ENCODE peak calls at places on chromosomes 1 and 21, in nine cellular contexts. One of them, this sample, is unnamed.

GRCh38 chr1:161382214-161383019 is 14.7 kb upstream of the CFAP126 start:
- DNase-seq in choroid plexus epithelial cell: peak
- DNase-seq in HFFc6: peak
- DNase-seq in H7: peak
- DNase-seq in left colon: no peak
- DNase-seq in EH: peak
- DNase-seq in AG04450: no peak
- DNase-seq in stimulated activated CD4-positive, alpha-beta T cell treated with anti-CD3 and anti-CD28 coated beads, Interleukin-4, amount 100 ng/mL, for 24 hours: no peak
- DNase-seq in GM06990: no peak
- DNase-seq in this sample: peak

GRCh38 chr1:206850401-206850800 is 15.0 kb upstream of the IL20 start:
- DNase-seq in H7: no peak
- DNase-seq in choroid plexus epithelial cell: no peak
- DNase-seq in GM06990: no peak
- DNase-seq in AG04450: no peak
- DNase-seq in HFFc6: no peak
- DNase-seq in left colon: no peak
- DNase-seq in stimulated activated CD4-positive, alpha-beta T cell treated with anti-CD3 and anti-CD28 coated beads, Interleukin-4, amount 100 ng/mL, for 24 hours: no peak
- DNase-seq in EH: peak
- DNase-seq in this sample: no peak

GRCh38 chr1:179101566-179101965 is 19.7 kb downstream of the TOR3A start:
- DNase-seq in choroid plexus epithelial cell: no peak
- DNase-seq in H7: no peak
- DNase-seq in GM06990: no peak
- DNase-seq in HFFc6: no peak
- DNase-seq in AG04450: no peak
- DNase-seq in stimulated activated CD4-positive, alpha-beta T cell treated with anti-CD3 and anti-CD28 coated beads, Interleukin-4, amount 100 ng/mL, for 24 hours: no peak
- DNase-seq in left colon: no peak
- DNase-seq in EH: no peak
- DNase-seq in this sample: no peak

GRCh38 chr1:179034720-179035119 is 9.0 kb downstream of the FAM20B start:
- DNase-seq in choroid plexus epithelial cell: peak
- DNase-seq in HFFc6: peak
- DNase-seq in stimulated activated CD4-positive, alpha-beta T cell treated with anti-CD3 and anti-CD28 coated beads, Interleukin-4, amount 100 ng/mL, for 24 hours: no peak
- DNase-seq in left colon: no peak
- DNase-seq in H7: no peak
- DNase-seq in EH: peak
- DNase-seq in GM06990: peak
- DNase-seq in AG04450: peak
- DNase-seq in this sample: peak

GRCh38 chr21:34595457-34595856 is 19.5 kb downstream of the RCAN1 start:
- DNase-seq in GM06990: no peak
- DNase-seq in left colon: no peak
- DNase-seq in AG04450: no peak
- DNase-seq in EH: no peak
- DNase-seq in choroid plexus epithelial cell: peak
- DNase-seq in HFFc6: no peak
- DNase-seq in stimulated activated CD4-positive, alpha-beta T cell treated with anti-CD3 and anti-CD28 coated beads, Interleukin-4, amount 100 ng/mL, for 24 hours: no peak
- DNase-seq in H7: no peak
- DNase-seq in this sample: no peak

GRCh38 chr1:112461200-112461871 is 47.4 kb upstream of the WNT2B start:
- DNase-seq in choroid plexus epithelial cell: peak
- DNase-seq in HFFc6: no peak
- DNase-seq in AG04450: no peak
- DNase-seq in left colon: no peak
- DNase-seq in H7: peak
- DNase-seq in stimulated activated CD4-positive, alpha-beta T cell treated with anti-CD3 and anti-CD28 coated beads, Interleukin-4, amount 100 ng/mL, for 24 hours: no peak
- DNase-seq in GM06990: no peak
- DNase-seq in EH: no peak
- DNase-seq in this sample: no peak

GRCh38 chr1:229298420-229298819 is 27.5 kb downstream of the RAB4A start:
- DNase-seq in choroid plexus epithelial cell: no peak
- DNase-seq in AG04450: no peak
- DNase-seq in left colon: no peak
- DNase-seq in GM06990: no peak
- DNase-seq in HFFc6: no peak
- DNase-seq in stimulated activated CD4-positive, alpha-beta T cell treated with anti-CD3 and anti-CD28 coated beads, Interleukin-4, amount 100 ng/mL, for 24 hours: no peak
- DNase-seq in H7: no peak
- DNase-seq in EH: no peak
- DNase-seq in this sample: no peak

GRCh38 chr1:48916121-48917069 is 139.7 kb upstream of the BEND5 start:
- DNase-seq in H7: peak
- DNase-seq in HFFc6: no peak
- DNase-seq in choroid plexus epithelial cell: peak
- DNase-seq in GM06990: no peak
- DNase-seq in EH: peak
- DNase-seq in left colon: no peak
- DNase-seq in stimulated activated CD4-positive, alpha-beta T cell treated with anti-CD3 and anti-CD28 coated beads, Interleukin-4, amount 100 ng/mL, for 24 hours: no peak
- DNase-seq in AG04450: no peak
- DNase-seq in this sample: peak

GRCh38 chr1:162285149-162285561 is 91.5 kb downstream of the SPATA46 start:
- DNase-seq in EH: no peak
- DNase-seq in stimulated activated CD4-positive, alpha-beta T cell treated with anti-CD3 and anti-CD28 coated beads, Interleukin-4, amount 100 ng/mL, for 24 hours: no peak
- DNase-seq in AG04450: no peak
- DNase-seq in choroid plexus epithelial cell: peak
- DNase-seq in HFFc6: no peak
- DNase-seq in left colon: peak
- DNase-seq in GM06990: no peak
- DNase-seq in H7: no peak
- DNase-seq in this sample: peak

GRCh38 chr1:233904979-233905415 is 521 bp downstream of the SLC35F3 start:
- DNase-seq in stimulated activated CD4-positive, alpha-beta T cell treated with anti-CD3 and anti-CD28 coated beads, Interleukin-4, amount 100 ng/mL, for 24 hours: no peak
- DNase-seq in choroid plexus epithelial cell: no peak
- DNase-seq in H7: peak
- DNase-seq in AG04450: no peak
- DNase-seq in EH: peak
- DNase-seq in left colon: no peak
- DNase-seq in GM06990: peak
- DNase-seq in HFFc6: no peak
- DNase-seq in this sample: peak

GRCh38 chr1:201896951-201897391 is 8.3 kb downstream of the SHISA4 start:
- DNase-seq in H7: no peak
- DNase-seq in stimulated activated CD4-positive, alpha-beta T cell treated with anti-CD3 and anti-CD28 coated beads, Interleukin-4, amount 100 ng/mL, for 24 hours: no peak
- DNase-seq in EH: peak
- DNase-seq in HFFc6: peak
- DNase-seq in GM06990: no peak
- DNase-seq in left colon: peak
- DNase-seq in AG04450: no peak
- DNase-seq in choroid plexus epithelial cell: no peak
- DNase-seq in this sample: peak

GRCh38 chr1:227895828-227896685 is 51.7 kb downstream of the WNT9A start:
- DNase-seq in HFFc6: no peak
- DNase-seq in GM06990: no peak
- DNase-seq in EH: peak
- DNase-seq in left colon: peak
- DNase-seq in choroid plexus epithelial cell: no peak
- DNase-seq in AG04450: no peak
- DNase-seq in stimulated activated CD4-positive, alpha-beta T cell treated with anti-CD3 and anti-CD28 coated beads, Interleukin-4, amount 100 ng/mL, for 24 hours: peak
- DNase-seq in H7: peak
- DNase-seq in this sample: peak

GRCh38 chr1:211259596-211260126 is 495 bp downstream of the RCOR3 start:
- DNase-seq in H7: peak
- DNase-seq in EH: no peak
- DNase-seq in GM06990: no peak
- DNase-seq in stimulated activated CD4-positive, alpha-beta T cell treated with anti-CD3 and anti-CD28 coated beads, Interleukin-4, amount 100 ng/mL, for 24 hours: peak
- DNase-seq in choroid plexus epithelial cell: peak
- DNase-seq in AG04450: no peak
- DNase-seq in HFFc6: no peak
- DNase-seq in left colon: peak
- DNase-seq in this sample: no peak

GRCh38 chr1:192303029-192303428 is 13.8 kb upstream of the RGS21 start:
- DNase-seq in H7: no peak
- DNase-seq in stimulated activated CD4-positive, alpha-beta T cell treated with anti-CD3 and anti-CD28 coated beads, Interleukin-4, amount 100 ng/mL, for 24 hours: no peak
- DNase-seq in AG04450: no peak
- DNase-seq in left colon: no peak
- DNase-seq in HFFc6: no peak
- DNase-seq in GM06990: no peak
- DNase-seq in EH: no peak
- DNase-seq in choroid plexus epithelial cell: no peak
- DNase-seq in this sample: peak

GRCh38 chr1:150268342-150268705 is 492 bp downstream of the APH1A start:
- DNase-seq in AG04450: no peak
- DNase-seq in HFFc6: no peak
- DNase-seq in GM06990: no peak
- DNase-seq in left colon: peak
- DNase-seq in choroid plexus epithelial cell: peak
- DNase-seq in stimulated activated CD4-positive, alpha-beta T cell treated with anti-CD3 and anti-CD28 coated beads, Interleukin-4, amount 100 ng/mL, for 24 hours: peak
- DNase-seq in H7: peak
- DNase-seq in EH: peak
- DNase-seq in this sample: no peak

GRCh38 chr21:42671778-42672593 is 18.6 kb downstream of the PDE9A start:
- DNase-seq in left colon: no peak
- DNase-seq in EH: no peak
- DNase-seq in H7: no peak
- DNase-seq in HFFc6: no peak
- DNase-seq in choroid plexus epithelial cell: no peak
- DNase-seq in GM06990: no peak
- DNase-seq in stimulated activated CD4-positive, alpha-beta T cell treated with anti-CD3 and anti-CD28 coated beads, Interleukin-4, amount 100 ng/mL, for 24 hours: no peak
- DNase-seq in AG04450: no peak
- DNase-seq in this sample: peak

GRCh38 chr1:19337289-19337688 is 25.2 kb downstream of the SLC66A1 start:
- DNase-seq in stimulated activated CD4-positive, alpha-beta T cell treated with anti-CD3 and anti-CD28 coated beads, Interleukin-4, amount 100 ng/mL, for 24 hours: no peak
- DNase-seq in choroid plexus epithelial cell: peak
- DNase-seq in left colon: no peak
- DNase-seq in H7: no peak
- DNase-seq in GM06990: no peak
- DNase-seq in HFFc6: no peak
- DNase-seq in EH: no peak
- DNase-seq in AG04450: no peak
- DNase-seq in this sample: peak

GRCh38 chr1:215844266-215844665 is 277.2 kb downstream of the KCTD3 start:
- DNase-seq in left colon: no peak
- DNase-seq in GM06990: no peak
- DNase-seq in stimulated activated CD4-positive, alpha-beta T cell treated with anti-CD3 and anti-CD28 coated beads, Interleukin-4, amount 100 ng/mL, for 24 hours: no peak
- DNase-seq in EH: peak
- DNase-seq in AG04450: no peak
- DNase-seq in choroid plexus epithelial cell: no peak
- DNase-seq in HFFc6: no peak
- DNase-seq in H7: no peak
- DNase-seq in this sample: no peak

GRCh38 chr1:159972443-159973205 is 18.6 kb upstream of the SLAMF9 start:
- DNase-seq in GM06990: no peak
- DNase-seq in AG04450: no peak
- DNase-seq in stimulated activated CD4-positive, alpha-beta T cell treated with anti-CD3 and anti-CD28 coated beads, Interleukin-4, amount 100 ng/mL, for 24 hours: no peak
- DNase-seq in H7: no peak
- DNase-seq in choroid plexus epithelial cell: no peak
- DNase-seq in HFFc6: no peak
- DNase-seq in EH: no peak
- DNase-seq in left colon: peak
- DNase-seq in this sample: no peak

GRCh38 chr1:15843826-15844572 is 3.5 kb upstream of the SPEN start:
- DNase-seq in choroid plexus epithelial cell: no peak
- DNase-seq in HFFc6: no peak
- DNase-seq in stimulated activated CD4-positive, alpha-beta T cell treated with anti-CD3 and anti-CD28 coated beads, Interleukin-4, amount 100 ng/mL, for 24 hours: no peak
- DNase-seq in GM06990: no peak
- DNase-seq in left colon: no peak
- DNase-seq in H7: no peak
- DNase-seq in EH: no peak
- DNase-seq in AG04450: no peak
- DNase-seq in this sample: peak

GRCh38 chr1:31181515-31182343 is 58.0 kb downstream of the NKAIN1 start:
- DNase-seq in left colon: peak
- DNase-seq in stimulated activated CD4-positive, alpha-beta T cell treated with anti-CD3 and anti-CD28 coated beads, Interleukin-4, amount 100 ng/mL, for 24 hours: peak
- DNase-seq in HFFc6: peak
- DNase-seq in AG04450: no peak
- DNase-seq in H7: peak
- DNase-seq in choroid plexus epithelial cell: peak
- DNase-seq in GM06990: peak
- DNase-seq in EH: peak
- DNase-seq in this sample: no peak

GRCh38 chr1:14296795-14297194 is 301.7 kb upstream of the KAZN start:
- DNase-seq in GM06990: no peak
- DNase-seq in HFFc6: no peak
- DNase-seq in EH: no peak
- DNase-seq in H7: no peak
- DNase-seq in choroid plexus epithelial cell: peak
- DNase-seq in AG04450: no peak
- DNase-seq in stimulated activated CD4-positive, alpha-beta T cell treated with anti-CD3 and anti-CD28 coated beads, Interleukin-4, amount 100 ng/mL, for 24 hours: no peak
- DNase-seq in left colon: no peak
- DNase-seq in this sample: peak

GRCh38 chr1:220841293-220841692 is 38.0 kb upstream of the HLX start:
- DNase-seq in H7: no peak
- DNase-seq in HFFc6: no peak
- DNase-seq in left colon: no peak
- DNase-seq in EH: peak
- DNase-seq in AG04450: no peak
- DNase-seq in choroid plexus epithelial cell: no peak
- DNase-seq in GM06990: no peak
- DNase-seq in stimulated activated CD4-positive, alpha-beta T cell treated with anti-CD3 and anti-CD28 coated beads, Interleukin-4, amount 100 ng/mL, for 24 hours: no peak
- DNase-seq in this sample: no peak

GRCh38 chr1:53091841-53092645 is 30.0 kb downstream of the PODN start:
- DNase-seq in EH: peak
- DNase-seq in stimulated activated CD4-positive, alpha-beta T cell treated with anti-CD3 and anti-CD28 coated beads, Interleukin-4, amount 100 ng/mL, for 24 hours: no peak
- DNase-seq in AG04450: no peak
- DNase-seq in choroid plexus epithelial cell: peak
- DNase-seq in GM06990: no peak
- DNase-seq in HFFc6: no peak
- DNase-seq in H7: peak
- DNase-seq in left colon: no peak
- DNase-seq in this sample: peak

GRCh38 chr1:19035356-19036048 is 79.0 kb upstream of the IFFO2 start:
- DNase-seq in GM06990: no peak
- DNase-seq in H7: peak
- DNase-seq in HFFc6: no peak
- DNase-seq in choroid plexus epithelial cell: no peak
- DNase-seq in stimulated activated CD4-positive, alpha-beta T cell treated with anti-CD3 and anti-CD28 coated beads, Interleukin-4, amount 100 ng/mL, for 24 hours: no peak
- DNase-seq in AG04450: no peak
- DNase-seq in left colon: no peak
- DNase-seq in EH: no peak
- DNase-seq in this sample: no peak

GRCh38 chr21:15057290-15057689 is 7.5 kb downstream of the NRIP1 start:
- DNase-seq in AG04450: no peak
- DNase-seq in EH: no peak
- DNase-seq in left colon: peak
- DNase-seq in H7: peak
- DNase-seq in stimulated activated CD4-positive, alpha-beta T cell treated with anti-CD3 and anti-CD28 coated beads, Interleukin-4, amount 100 ng/mL, for 24 hours: no peak
- DNase-seq in choroid plexus epithelial cell: no peak
- DNase-seq in HFFc6: no peak
- DNase-seq in GM06990: no peak
- DNase-seq in this sample: no peak

GRCh38 chr1:41367102-41367537 is 5.9 kb downstream of the FOXO6 start:
- DNase-seq in AG04450: no peak
- DNase-seq in choroid plexus epithelial cell: no peak
- DNase-seq in EH: no peak
- DNase-seq in left colon: no peak
- DNase-seq in stimulated activated CD4-positive, alpha-beta T cell treated with anti-CD3 and anti-CD28 coated beads, Interleukin-4, amount 100 ng/mL, for 24 hours: no peak
- DNase-seq in GM06990: no peak
- DNase-seq in H7: no peak
- DNase-seq in HFFc6: no peak
- DNase-seq in this sample: no peak

GRCh38 chr1:206951318-206952105 is 5.2 kb upstream of the PIGR start:
- DNase-seq in H7: no peak
- DNase-seq in choroid plexus epithelial cell: no peak
- DNase-seq in AG04450: no peak
- DNase-seq in EH: no peak
- DNase-seq in GM06990: no peak
- DNase-seq in stimulated activated CD4-positive, alpha-beta T cell treated with anti-CD3 and anti-CD28 coated beads, Interleukin-4, amount 100 ng/mL, for 24 hours: no peak
- DNase-seq in HFFc6: no peak
- DNase-seq in left colon: peak
- DNase-seq in this sample: no peak

GRCh38 chr1:1782399-1783221 is 4.3 kb upstream of the NADK start:
- DNase-seq in left colon: peak
- DNase-seq in AG04450: no peak
- DNase-seq in H7: peak
- DNase-seq in stimulated activated CD4-positive, alpha-beta T cell treated with anti-CD3 and anti-CD28 coated beads, Interleukin-4, amount 100 ng/mL, for 24 hours: no peak
- DNase-seq in choroid plexus epithelial cell: peak
- DNase-seq in HFFc6: peak
- DNase-seq in EH: peak
- DNase-seq in GM06990: no peak
- DNase-seq in this sample: peak

This sample was measured in astrocyte.